ENCODE peak calls at places on chromosomes 3 and 15, in five cellular contexts. X is choroid plexus epithelial cell; I is HCT116; D is CD8-positive, alpha-beta T cell; O is GM13977. E is an unnamed sample.

GRCh38 chr3:112605285-112605684 is 35.7 kb downstream of the CCDC80 start:
- DNase-seq in X (peak; percentile 99), I (no peak), D (no peak), O (no peak), E (no peak)

GRCh38 chr3:40465456-40465855 is 8.3 kb downstream of the RPL14 start:
- DNase-seq in X (no peak), I (no peak), D (no peak), O (no peak), E (no peak)

GRCh38 chr3:123143669-123144411 is 57.9 kb upstream of the SEC22A start:
- DNase-seq in X (peak; percentile 74), I (no peak), D (no peak), O (no peak), E (no peak)

GRCh38 chr15:31255732-31256384 is 70.8 kb upstream of the KLF13 start:
- DNase-seq in X (no peak), I (no peak), D (no peak), O (peak; percentile 68), E (no peak)

GRCh38 chr15:51718745-51719144 is 18.7 kb downstream of the LYSMD2 start:
- DNase-seq in X (no peak), I (no peak), D (no peak), O (no peak), E (no peak)

GRCh38 chr3:102206506-102207145 is 228.2 kb upstream of the ZPLD1 start:
- DNase-seq in X (peak; percentile 91), I (no peak), D (no peak), O (no peak), E (no peak)

GRCh38 chr3:28476194-28476593 is 127.6 kb upstream of the AZI2 start:
- DNase-seq in X (peak; percentile 76), I (peak; percentile 29), D (no peak), O (peak; percentile 49), E (no peak)

GRCh38 chr15:59594493-59594942 is 17.1 kb upstream of the GCNT3 start:
- DNase-seq in X (peak; percentile 87), I (no peak), D (no peak), O (no peak), E (no peak)

GRCh38 chr3:51163051-51163450 is 222.0 kb upstream of the MANF start:
- DNase-seq in X (peak; percentile 1), I (no peak), D (no peak), O (no peak), E (no peak)

GRCh38 chr3:58074997-58075396 is 66.8 kb downstream of the FLNB start:
- DNase-seq in X (no peak), I (no peak), D (no peak), O (no peak), E (no peak)

GRCh38 chr3:16090013-16090412 is 84.5 kb upstream of the GALNT15 start:
- DNase-seq in X (peak; percentile 97), I (no peak), D (no peak), O (no peak), E (no peak)

GRCh38 chr3:94004301-94004910 is 24.0 kb downstream of the STX19 start:
- DNase-seq in X (peak; percentile 85), I (peak; percentile 37), D (no peak), O (peak; percentile 46), E (no peak)

GRCh38 chr3:184058029-184058428 is 5.2 kb downstream of the HTR3C start:
- DNase-seq in X (no peak), I (no peak), D (no peak), O (no peak), E (no peak)

GRCh38 chr3:42780892-42781700 is 8.0 kb upstream of the CCDC13 start:
- DNase-seq in X (peak; percentile 89), I (peak; percentile 54), D (no peak), O (peak; percentile 63), E (peak; percentile 16)

GRCh38 chr3:162390891-162391290 is 894.3 kb downstream of the OTOL1 start:
- DNase-seq in X (peak; percentile 72), I (peak; percentile 37), D (no peak), O (no peak), E (no peak)

GRCh38 chr15:81418891-81419290 is 44.9 kb upstream of the TMC3 start:
- DNase-seq in X (peak; percentile 22), I (no peak), D (no peak), O (no peak), E (no peak)

GRCh38 chr15:83378921-83379561 is 68.1 kb upstream of the SH3GL3 start:
- DNase-seq in X (no peak), I (peak; percentile 8), D (no peak), O (no peak), E (no peak)
- TF ChIP-seq CTCF in X (no peak), I (no peak), D (no peak), O (no peak), E (no peak)

GRCh38 chr15:26081758-26082068 is 218.6 kb upstream of the ATP10A start:
- DNase-seq in X (no peak), I (no peak), D (peak; percentile 52), O (no peak), E (no peak)

GRCh38 chr15:26082833-26083174 is 219.7 kb upstream of the ATP10A start:
- DNase-seq in X (peak; percentile 34), I (no peak), D (no peak), O (no peak), E (no peak)

GRCh38 chr15:26083457-26084350 is 220.6 kb upstream of the ATP10A start:
- DNase-seq in X (no peak), I (no peak), D (no peak), O (no peak), E (no peak)

GRCh38 chr15:26087395-26087794 is 224.3 kb upstream of the ATP10A start:
- DNase-seq in X (no peak), I (no peak), D (no peak), O (no peak), E (no peak)

DNA sequence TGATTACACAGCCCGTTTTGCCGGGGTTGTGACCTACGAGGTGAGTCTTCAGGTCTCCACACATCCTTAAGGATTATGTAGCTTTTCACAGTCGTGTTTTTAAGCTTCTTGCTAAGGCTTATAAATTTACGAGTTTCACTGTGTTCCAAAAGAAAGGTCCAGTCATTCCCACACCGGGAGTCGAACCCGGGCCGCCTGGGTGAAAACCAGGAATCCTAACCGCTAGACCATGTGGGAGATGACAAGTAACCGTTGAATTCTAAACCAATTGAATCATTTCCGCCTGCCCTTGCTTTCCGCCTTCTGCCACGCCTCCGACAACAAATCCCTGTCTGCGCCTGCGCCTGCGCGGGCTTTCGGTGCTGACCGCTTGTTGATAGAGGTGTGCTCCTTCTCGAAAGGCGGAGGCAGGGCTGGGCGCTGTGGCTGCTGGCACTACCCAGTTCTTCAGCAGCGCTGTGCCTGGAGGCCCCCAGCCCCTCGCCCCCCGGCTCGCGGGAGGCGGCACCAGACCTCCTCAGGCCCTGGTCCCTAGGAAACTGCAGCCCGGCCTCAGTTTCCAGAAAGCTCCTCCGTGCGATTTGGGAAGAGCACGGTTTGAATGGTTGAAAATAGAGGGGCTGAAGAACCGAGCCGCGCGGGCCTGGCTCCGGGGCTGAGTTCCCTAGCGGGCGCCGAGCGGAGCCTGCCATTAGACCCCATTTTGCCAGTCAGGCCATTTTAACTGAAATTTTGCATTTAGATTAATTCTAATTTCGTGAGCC is 219.1 kb upstream of the ATP10A start:
- DNase-seq in X (peak; percentile 96), I (no peak), D (peak; percentile 96), O (peak; percentile 34), E (peak; percentile 97)
- TF ChIP-seq CTCF in X (no peak), I (no peak), D (no peak), O (no peak), E (peak; percentile 21)

GRCh38 chr3:175956964-175957363 is 1097.8 kb downstream of the NAALADL2 start:
- DNase-seq in X (peak; percentile 35), I (no peak), D (no peak), O (no peak), E (no peak)
- TF ChIP-seq CTCF in X (peak; percentile 50), I (peak; percentile 58), D (no peak), O (no peak), E (peak; percentile 28)

GRCh38 chr3:9732753-9733115 is 1.2 kb downstream of the BRPF1 start:
- DNase-seq in X (no peak), I (no peak), D (no peak), O (no peak), E (no peak)
- TF ChIP-seq CTCF in X (no peak), I (no peak), D (no peak), O (no peak), E (no peak)